ENCODE peak calls at places on chromosomes 5 and 9, in five cellular contexts. B, L, X, E and Q are unnamed samples.

GRCh38 chr9:35706951-35707350 is 17.2 kb upstream of the TPM2 start:
- DNase-seq in B (no peak), L (no peak), X (no peak), E (no peak), Q (no peak)

GRCh38 chr5:42483472-42484154 is 60.4 kb downstream of the GHR start:
- DNase-seq in B (no peak), L (no peak), X (no peak), E (no peak), Q (peak)

GRCh38 chr5:176541338-176542134 is 4.3 kb upstream of the RNF44 start:
- DNase-seq in B (no peak), L (no peak), X (no peak), E (no peak), Q (no peak)

GRCh38 chr5:179297026-179297425 is 48.2 kb downstream of the ADAMTS2 start:
- DNase-seq in B (no peak), L (no peak), X (no peak), E (no peak), Q (no peak)

GRCh38 chr5:218457-219289 is 553 bp downstream of the SDHA start:
- DNase-seq in B (peak), L (no peak), X (no peak), E (peak), Q (peak)

GRCh38 chr9:38003946-38004808 is 64.8 kb downstream of the SHB start:
- DNase-seq in B (no peak), L (no peak), X (no peak), E (no peak), Q (no peak)

GRCh38 chr9:96169488-96169887 is 132.5 kb downstream of the HSD17B3 start:
- DNase-seq in B (no peak), L (no peak), X (no peak), E (no peak), Q (peak)

GRCh38 chr9:118529210-118529609 is 825.0 kb downstream of the TLR4 start:
- DNase-seq in B (no peak), L (no peak), X (no peak), E (peak), Q (peak)

GRCh38 chr9:92650839-92651621 is 18.9 kb downstream of the IPPK start:
- DNase-seq in B (peak), L (no peak), X (no peak), E (peak), Q (peak)

GRCh38 chr9:121267689-121268597 is at the start of gene GSN:
- DNase-seq in B (peak), L (no peak), X (no peak), E (peak), Q (peak)

GRCh38 chr5:122165574-122166021 is 36.3 kb downstream of the ZNF474 start:
- DNase-seq in B (no peak), L (no peak), X (no peak), E (no peak), Q (peak)

DNA sequence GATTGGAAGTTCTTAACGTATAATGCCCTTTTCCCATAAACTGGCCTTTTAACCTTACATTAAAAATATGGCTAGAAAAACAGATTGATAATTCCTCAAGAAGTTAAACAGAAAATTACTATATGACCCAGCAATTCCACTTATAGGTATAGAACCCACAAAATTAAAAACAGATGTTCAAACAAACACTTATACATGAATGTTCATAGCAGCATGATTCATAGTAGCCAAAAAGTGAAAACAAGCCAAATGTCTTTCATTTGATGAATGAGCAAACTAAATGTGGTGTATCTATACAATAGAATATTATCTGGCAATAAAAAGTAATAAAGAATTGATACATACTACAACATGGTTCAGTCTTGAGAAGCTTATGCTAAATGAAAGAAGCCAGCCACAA is 35.5 kb downstream of the POU5F2 start:
- DNase-seq in B (no peak), L (no peak), X (no peak), E (no peak), Q (peak)
- TF ChIP-seq CTCF in B (no peak), L (no peak), X (no peak), E (no peak), Q (no peak)

DNA sequence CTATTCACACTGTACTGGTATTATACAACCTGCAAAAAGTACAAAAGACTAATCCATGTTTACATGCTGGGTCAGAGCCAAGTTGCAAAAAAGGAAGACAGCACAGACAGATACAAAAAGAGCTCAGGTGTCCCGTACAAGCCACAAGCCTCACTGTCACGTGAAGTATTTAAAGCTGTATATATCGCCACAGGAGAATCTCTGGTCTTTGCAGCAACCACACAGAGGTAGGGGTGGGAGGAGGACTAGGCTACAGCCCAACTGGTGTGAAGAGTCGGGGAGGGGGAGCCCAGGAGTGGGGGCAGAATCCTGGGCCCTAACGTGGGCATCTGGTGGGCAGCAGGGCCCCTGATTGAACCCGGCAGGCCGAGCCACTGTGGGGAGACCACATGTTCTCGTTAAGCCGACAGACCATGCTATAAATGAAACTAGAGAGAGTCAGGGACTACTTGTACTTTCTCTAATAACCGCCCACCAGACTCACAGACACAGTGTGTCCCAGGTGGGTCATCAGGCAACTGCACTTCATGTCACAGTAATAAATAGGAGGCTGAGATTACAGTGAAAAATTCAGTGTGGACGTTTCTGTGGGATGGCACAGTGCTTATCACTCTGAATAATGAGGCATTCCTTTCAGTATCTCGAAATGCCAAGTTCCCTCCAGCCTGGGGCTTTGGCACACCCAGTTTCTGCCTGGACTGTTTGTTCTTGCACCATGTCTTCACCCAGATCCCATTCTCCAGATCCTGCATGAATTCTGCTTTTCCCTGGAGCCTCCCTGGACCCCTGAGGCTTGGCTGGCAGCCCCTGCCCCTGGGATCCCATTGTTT is 79.3 kb upstream of the SH3PXD2B start:
- DNase-seq in B (peak), L (no peak), X (peak), E (no peak), Q (no peak)
- H3K4me3 ChIP-seq in B (no peak), L (peak), X (no peak), E (no peak), Q (no peak)

GRCh38 chr5:72920690-72921089 is 35.2 kb upstream of the FCHO2 start:
- DNase-seq in B (no peak), L (peak), X (no peak), E (no peak), Q (peak)
- TF ChIP-seq CTCF in B (peak), L (peak), X (peak), E (peak), Q (peak)

GRCh38 chr9:31848505-31849285 is 535.7 kb upstream of the ACO1 start:
- DNase-seq in B (no peak), L (no peak), X (no peak), E (no peak), Q (no peak)
- H3K4me3 ChIP-seq in B (no peak), L (peak), X (no peak), E (no peak), Q (no peak)

GRCh38 chr9:5869315-5870019 is 21.2 kb upstream of the MLANA start:
- DNase-seq in B (no peak), L (no peak), X (no peak), E (no peak), Q (no peak)

GRCh38 chr9:5866276-5866675 is 24.4 kb upstream of the MLANA start:
- DNase-seq in B (no peak), L (no peak), X (no peak), E (no peak), Q (no peak)

GRCh38 chr9:5868235-5868634 is 22.5 kb upstream of the MLANA start:
- DNase-seq in B (no peak), L (no peak), X (no peak), E (no peak), Q (no peak)

GRCh38 chr9:5864446-5864845 is 26.2 kb upstream of the MLANA start:
- DNase-seq in B (no peak), L (no peak), X (no peak), E (no peak), Q (no peak)

GRCh38 chr9:5866685-5867084 is 24.0 kb upstream of the MLANA start:
- DNase-seq in B (no peak), L (no peak), X (no peak), E (no peak), Q (no peak)
- TF ChIP-seq CTCF in B (no peak), L (no peak), X (no peak), E (no peak), Q (no peak)